ENCODE peak calls at places on chromosomes 6 and 20, in five cellular contexts. O, M, A, T and N are unnamed samples.

GRCh38 chr6:45075246-45075645 is 252.9 kb upstream of the RUNX2 start:
- DNase-seq in T (peak; percentile 54), O (no peak), M (no peak), A (no peak), N (no peak)

GRCh38 chr20:50815162-50815989 is 20.5 kb downstream of the BCAS4 start:
- DNase-seq in A (no peak), M (no peak), O (no peak), T (peak; percentile 71), N (no peak)

GRCh38 chr6:161918154-161918553 is 644.3 kb upstream of the AGPAT4 start:
- DNase-seq in O (no peak), M (no peak), T (peak; percentile 37), A (no peak), N (no peak)

GRCh38 chr6:20319520-20320357 is 81.9 kb upstream of the E2F3 start:
- DNase-seq in T (no peak), M (no peak), A (no peak), O (no peak), N (peak; percentile 48)

GRCh38 chr6:41767112-41767946 is 12.4 kb downstream of the FRS3 start:
- DNase-seq in M (no peak), T (peak; percentile 78), A (no peak), O (no peak), N (no peak)

GRCh38 chr6:139567095-139567494 is 192.6 kb upstream of the CITED2 start:
- DNase-seq in O (no peak), A (no peak), T (peak; percentile 53), M (no peak), N (no peak)

GRCh38 chr6:113281014-113281810 is 575.9 kb upstream of the MARCKS start:
- DNase-seq in T (no peak), M (no peak), A (no peak), O (no peak), N (no peak)

GRCh38 chr6:144289006-144289405 is 3.9 kb downstream of the UTRN start:
- DNase-seq in M (no peak), A (no peak), O (no peak), T (no peak), N (no peak)

GRCh38 chr6:71965404-71965803 is 79.1 kb downstream of the RIMS1 start:
- DNase-seq in O (no peak), M (no peak), T (no peak), A (no peak), N (no peak)

GRCh38 chr20:34985439-34986310 is 30.0 kb downstream of the MYH7B start:
- DNase-seq in M (no peak), T (no peak), O (no peak), A (no peak), N (no peak)

GRCh38 chr6:25279748-25280616 is 808 bp downstream of the CARMIL1 start:
- DNase-seq in A (no peak), M (no peak), T (peak; percentile 7), O (peak; percentile 39), N (no peak)

GRCh38 chr20:4151991-4152695 is 136.8 kb upstream of the RNF24 start:
- DNase-seq in O (no peak), T (peak; percentile 16), A (no peak), M (no peak), N (no peak)

GRCh38 chr6:26521485-26522391 is 16.4 kb upstream of the HMGN4 start:
- DNase-seq in T (peak; percentile 8), A (peak; percentile 60), M (peak; percentile 49), O (peak; percentile 91), N (peak; percentile 60)

GRCh38 chr6:4760773-4761172 is 15.4 kb upstream of the CDYL start:
- DNase-seq in O (no peak), M (no peak), A (no peak), T (no peak), N (no peak)

GRCh38 chr20:11261533-11262000 is 587.8 kb upstream of the JAG1 start:
- DNase-seq in M (no peak), O (no peak), T (peak; percentile 89), A (no peak), N (no peak)

GRCh38 chr6:24646771-24647170 is 780 bp upstream of the KIAA0319 start:
- DNase-seq in T (peak; percentile 40), O (no peak), M (no peak), A (no peak), N (no peak)

GRCh38 chr6:93418448-93419303 is 683 bp downstream of the EPHA7 start:
- DNase-seq in O (peak; percentile 67), A (no peak), M (peak; percentile 87), T (no peak), N (no peak)

GRCh38 chr20:13085275-13085674 is 76.5 kb downstream of the SPTLC3 start:
- DNase-seq in T (no peak), M (no peak), A (no peak), O (no peak), N (no peak)

GRCh38 chr20:48766205-48766604 is 61.6 kb downstream of the PREX1 start:
- DNase-seq in O (no peak), T (no peak), M (no peak), A (no peak), N (no peak)

GRCh38 chr6:113672691-113673149 is 184.4 kb upstream of the MARCKS start:
- DNase-seq in A (no peak), T (peak; percentile 29), O (no peak), M (peak; percentile 65), N (no peak)

GRCh38 chr6:169251822-169252804 is 1.5 kb downstream of the THBS2 start:
- DNase-seq in T (no peak), A (no peak), O (no peak), M (no peak), N (no peak)

GRCh38 chr6:141552463-141552862 is 580.3 kb upstream of the GJE1 start:
- DNase-seq in T (peak; percentile 83), M (peak; percentile 96), A (no peak), O (no peak), N (no peak)

GRCh38 chr20:63163171-63163570 is 52.8 kb downstream of the YTHDF1 start:
- DNase-seq in M (no peak), T (no peak), A (no peak), O (no peak), N (no peak)

GRCh38 chr6:109513571-109514071 is 30.6 kb upstream of the ZBTB24 start:
- DNase-seq in O (no peak), T (peak; percentile 81), M (no peak), A (no peak), N (no peak)

GRCh38 chr20:49766979-49767419 is 45.6 kb upstream of the SLC9A8 start:
- DNase-seq in O (no peak), A (no peak), T (peak; percentile 25), M (no peak), N (no peak)

GRCh38 chr20:43723194-43723593 is 3.6 kb downstream of the GTSF1L start:
- DNase-seq in T (no peak), A (no peak), M (no peak), O (no peak), N (no peak)

GRCh38 chr6:63739094-63739687 is 103.6 kb downstream of the PHF3 start:
- DNase-seq in M (no peak), O (no peak), A (no peak), T (no peak), N (no peak)

GRCh38 chr6:164069352-164070022 is 655.0 kb downstream of the QKI start:
- DNase-seq in T (no peak), O (no peak), A (peak; percentile 17), M (no peak), N (no peak)

GRCh38 chr20:17379651-17380050 is 151.5 kb downstream of the BFSP1 start:
- DNase-seq in O (no peak), T (no peak), A (no peak), M (no peak), N (no peak)

GRCh38 chr20:60249436-60249835 is 291.2 kb downstream of the CDH26 start:
- DNase-seq in O (no peak), A (no peak), T (peak; percentile 96), M (no peak), N (no peak)

GRCh38 chr6:2744206-2744771 is 6.4 kb downstream of the MYLK4 start:
- DNase-seq in T (peak; percentile 30), M (peak; percentile 12), A (no peak), O (no peak), N (no peak)

GRCh38 chr6:111625099-111625416 is 19.4 kb upstream of the TRAF3IP2 start:
- DNase-seq in T (no peak), A (no peak), M (no peak), O (no peak), N (no peak)

GRCh38 chr6:36323062-36323461 is 13.6 kb downstream of the BNIP5 start:
- DNase-seq in A (no peak), T (no peak), O (peak; percentile 47), M (no peak), N (no peak)

GRCh38 chr20:62051166-62051900 is 14.3 kb downstream of the TAF4 start:
- DNase-seq in O (no peak), T (no peak), A (no peak), M (no peak), N (no peak)

GRCh38 chr6:126804255-126805064 is 314.0 kb upstream of the RSPO3 start:
- DNase-seq in O (peak; percentile 38), T (peak; percentile 39), M (peak; percentile 53), A (no peak), N (no peak)

GRCh38 chr6:45474376-45474775 is 96.6 kb upstream of the SUPT3H start:
- DNase-seq in A (no peak), T (no peak), M (no peak), O (no peak), N (no peak)

GRCh38 chr6:47308674-47309325 is 905 bp downstream of the TNFRSF21 start:
- DNase-seq in M (no peak), O (peak; percentile 33), T (peak; percentile 12), A (no peak), N (no peak)